ENCODE peak calls at places on chromosomes 2 and 18, in four cellular contexts. Q is H9, M is neural progenitor cell, S is tibial artery. A is an unnamed sample.

GRCh38 chr2:158178646-158179045 is 77.0 kb downstream of the UPP2 start:
- DNase-seq in Q (no peak), M (no peak), S (no peak), A (no peak)

GRCh38 chr2:179550214-179550613 is 285.6 kb upstream of the SESTD1 start:
- DNase-seq in M (peak), S (no peak), Q (peak), A (no peak)

GRCh38 chr2:239196474-239197021 is 204.3 kb downstream of the HDAC4 start:
- DNase-seq in Q (peak), S (peak), M (no peak), A (no peak)

GRCh38 chr2:38697116-38697840 is 31.4 kb downstream of the GALM start:
- DNase-seq in Q (no peak), M (no peak), S (no peak), A (no peak)

GRCh38 chr2:77101796-77102452 is 420.3 kb downstream of the LRRTM4 start:
- DNase-seq in Q (peak), S (no peak), M (no peak), A (no peak)

GRCh38 chr2:235010117-235010729 is 58.4 kb downstream of the SH3BP4 start:
- DNase-seq in M (no peak), S (no peak), Q (no peak), A (no peak)

GRCh38 chr2:187453078-187453641 is 5.1 kb upstream of the CALCRL start:
- DNase-seq in S (no peak), Q (no peak), M (peak), A (no peak)

GRCh38 chr2:74514368-74515270 is at the start of gene TLX2:
- DNase-seq in M (peak), S (no peak), Q (peak), A (no peak)

GRCh38 chr2:44912660-44913059 is 28.8 kb upstream of the SIX3 start:
- DNase-seq in S (peak), M (no peak), Q (no peak), A (no peak)

GRCh38 chr18:32851936-32852335 is 79.1 kb upstream of the KLHL14 start:
- DNase-seq in Q (no peak), M (no peak), S (no peak), A (no peak)

GRCh38 chr2:160753960-160754359 is 260.4 kb upstream of the RBMS1 start:
- DNase-seq in M (no peak), Q (no peak), S (no peak), A (no peak)

GRCh38 chr2:240922234-240922981 is 16.3 kb downstream of the CROCC2 start:
- DNase-seq in Q (peak), M (no peak), S (peak), A (no peak)

GRCh38 chr2:128347701-128348504 is 29.2 kb upstream of the HS6ST1 start:
- DNase-seq in M (peak), S (peak), Q (no peak), A (peak)

GRCh38 chr18:67266591-67267237 is 249.8 kb downstream of the DSEL start:
- DNase-seq in S (no peak), M (no peak), Q (no peak), A (no peak)

GRCh38 chr2:43993437-43993836 is 2.4 kb downstream of the LRPPRC start:
- DNase-seq in S (no peak), Q (no peak), M (no peak), A (no peak)

GRCh38 chr2:217972490-217972889 is 30.3 kb downstream of the TNS1 start:
- DNase-seq in Q (no peak), M (peak), S (peak), A (peak)

GRCh38 chr2:239002960-239003932 is 155.4 kb downstream of the TWIST2 start:
- DNase-seq in M (no peak), S (no peak), Q (no peak), A (no peak)

GRCh38 chr2:451495-451894 is 163.6 kb upstream of the ALKAL2 start:
- DNase-seq in S (no peak), Q (peak), M (no peak), A (no peak)
- TF ChIP-seq CTCF in S (no peak), Q (peak), M (no peak), A (no peak)

GRCh38 chr2:95109260-95109659 is 12.3 kb downstream of the MRPS5 start:
- DNase-seq in M (no peak), S (no peak), Q (no peak), A (no peak)
- H3K27ac ChIP-seq in M (no peak), S (no peak), Q (no peak), A (no peak)

GRCh38 chr18:54232485-54233227 is 8.2 kb upstream of the MBD2 start:
- DNase-seq in S (no peak), M (peak), Q (peak), A (no peak)
- TF ChIP-seq CTCF in S (no peak), M (peak), Q (peak), A (no peak)

DNA sequence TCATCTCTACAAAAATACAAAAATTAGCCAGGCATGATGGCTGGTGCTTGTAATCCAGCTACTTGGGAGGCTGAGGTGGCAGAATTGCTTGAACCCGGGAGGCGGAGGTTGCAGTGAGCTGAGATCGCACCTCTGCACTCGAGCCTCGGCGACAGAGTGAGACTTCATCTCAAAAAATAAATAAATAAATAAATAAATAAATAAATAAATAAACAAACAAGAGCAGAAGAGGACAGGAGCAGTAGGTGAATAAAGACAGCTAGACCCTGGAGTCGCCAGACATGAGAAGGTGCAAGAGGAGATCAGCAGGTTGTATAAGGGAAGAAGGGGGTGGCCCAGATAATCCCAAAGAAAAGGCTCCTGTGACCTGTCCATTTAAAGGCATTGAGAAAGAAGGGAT is 12.3 kb downstream of the LAMA1 start:
- DNase-seq in M (no peak), Q (no peak), S (no peak), A (no peak)
- H3K27ac ChIP-seq in M (no peak), Q (no peak), S (no peak), A (no peak)

GRCh38 chr2:119354860-119355259 is 11.8 kb downstream of the C2orf76 start:
- DNase-seq in M (no peak), S (no peak), Q (no peak), A (no peak)

GRCh38 chr2:119352357-119352756 is 14.3 kb downstream of the C2orf76 start:
- DNase-seq in M (no peak), Q (no peak), S (no peak), A (no peak)

GRCh38 chr2:119349289-119349688 is 17.3 kb downstream of the C2orf76 start:
- DNase-seq in Q (no peak), S (no peak), M (no peak), A (no peak)

GRCh38 chr2:119350311-119350998 is 16.2 kb downstream of the C2orf76 start:
- DNase-seq in M (peak), S (no peak), Q (peak), A (no peak)
- TF ChIP-seq CTCF in M (peak), S (no peak), Q (peak), A (no peak)

GRCh38 chr18:24426073-24426397 is 435 bp upstream of the IMPACT start:
- DNase-seq in S (no peak), M (no peak), Q (no peak), A (no peak)

GRCh38 chr18:24417465-24417864 is 9.0 kb upstream of the IMPACT start:
- DNase-seq in M (no peak), S (no peak), Q (no peak), A (no peak)

GRCh38 chr18:24421831-24422230 is 4.6 kb upstream of the IMPACT start:
- DNase-seq in Q (no peak), S (no peak), M (no peak), A (no peak)

DNA sequence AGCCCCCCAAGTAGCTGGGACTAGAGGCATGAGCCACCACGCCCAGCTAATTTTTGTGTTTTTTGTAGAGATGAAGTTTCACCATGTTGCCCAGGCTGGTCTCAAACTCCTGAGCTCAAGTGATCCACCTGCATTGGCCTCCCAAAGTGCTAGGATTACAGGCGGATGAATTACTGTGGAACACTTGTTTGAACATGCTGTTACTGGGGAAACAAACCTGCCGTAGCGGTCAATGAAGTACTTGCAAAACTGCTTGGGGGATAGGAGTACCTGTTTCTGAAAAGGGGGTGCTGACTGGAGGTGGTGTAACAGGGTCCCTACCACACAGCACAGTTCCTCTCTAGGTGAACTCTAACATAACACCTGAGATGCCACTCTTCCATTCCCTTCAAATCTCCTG is 5.9 kb upstream of the IMPACT start:
- DNase-seq in S (no peak), M (no peak), Q (no peak), A (no peak)
- H3K27ac ChIP-seq in S (no peak), M (no peak), Q (no peak), A (no peak)

DNA sequence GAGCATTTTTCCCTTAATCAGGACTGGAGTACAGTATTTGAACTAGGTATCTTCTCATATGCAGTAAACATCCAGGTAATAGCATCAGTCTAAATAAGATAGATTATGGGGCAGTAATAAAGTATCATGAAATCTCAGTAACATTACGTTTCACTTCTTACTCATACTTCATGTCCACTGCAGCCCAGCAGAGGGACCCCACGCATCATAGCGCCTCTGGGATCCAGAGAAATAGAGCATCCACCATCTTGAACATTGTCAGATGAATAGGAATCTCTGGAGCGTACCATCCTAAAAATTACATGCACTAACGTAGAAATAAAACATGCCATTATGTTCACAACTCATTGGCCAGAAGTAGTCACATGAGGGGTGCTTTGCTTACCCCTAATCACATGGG is 499.0 kb downstream of the CPS1 start:
- DNase-seq in Q (peak), M (peak), S (no peak), A (no peak)
- TF ChIP-seq CTCF in Q (peak), M (peak), S (no peak), A (no peak)